ENCODE peak calls at places on chromosome 6, in eight cellular contexts. A is lung, X is mammary epithelial cell, B is stomach, U is cardiac muscle cell, S is suprapubic skin, L is left ventricle myocardium inferior, J is psoas muscle. R is an unnamed sample.

GRCh38 chr6:64258752-64259151 is 623.1 kb downstream of the PHF3 start:
- DNase-seq in B (no peak), X (no peak), J (no peak), S (no peak), U (no peak), L (no peak), A (no peak), R (no peak)

GRCh38 chr6:24313477-24314141 is 44.2 kb downstream of the DCDC2 start:
- DNase-seq in U (peak; percentile 86), B (peak; percentile 40), L (no peak), J (no peak), A (no peak), X (peak; percentile 46), S (no peak), R (no peak)

GRCh38 chr6:119110601-119111548 is 32.4 kb upstream of the FAM184A start:
- DNase-seq in A (peak; percentile 40), U (peak; percentile 74), B (no peak), L (no peak), X (peak; percentile 41), J (no peak), S (no peak), R (no peak)

GRCh38 chr6:167699141-167700036 is 127.3 kb upstream of the AFDN start:
- DNase-seq in J (peak; percentile 72), U (peak; percentile 71), A (peak; percentile 68), L (peak; percentile 79), B (peak; percentile 49), S (peak; percentile 86), X (no peak), R (peak; percentile 41)

GRCh38 chr6:39296745-39297640 is 17.2 kb downstream of the KCNK17 start:
- DNase-seq in U (peak; percentile 25), J (peak; percentile 81), X (no peak), B (no peak), A (peak; percentile 33), L (peak; percentile 57), S (peak; percentile 68), R (no peak)

GRCh38 chr6:2634151-2634964 is 116.4 kb downstream of the MYLK4 start:
- DNase-seq in L (peak; percentile 86), U (peak; percentile 96), A (peak; percentile 84), X (peak; percentile 86), J (peak; percentile 86), B (peak; percentile 84), S (peak; percentile 83), R (peak; percentile 94)

GRCh38 chr6:4902363-4902762 is 101.5 kb downstream of the RPP40 start:
- DNase-seq in A (no peak), L (no peak), X (no peak), J (no peak), B (no peak), S (no peak), U (no peak), R (no peak)

GRCh38 chr6:123715243-123715863 is 78.6 kb upstream of the TRDN start:
- DNase-seq in L (no peak), U (peak; percentile 24), S (no peak), B (no peak), J (no peak), A (no peak), X (peak; percentile 5), R (no peak)

GRCh38 chr6:13217206-13217905 is 111.0 kb downstream of the TBC1D7 start:
- DNase-seq in X (peak; percentile 4), A (no peak), L (no peak), B (no peak), U (peak; percentile 70), S (no peak), J (no peak), R (no peak)

GRCh38 chr6:37134622-37135191 is 35.2 kb upstream of the PIM1 start:
- DNase-seq in S (peak; percentile 75), U (peak; percentile 93), L (no peak), X (peak; percentile 95), B (peak; percentile 67), J (peak; percentile 64), A (peak; percentile 57), R (peak; percentile 63)

GRCh38 chr6:45480697-45481415 is 103.1 kb upstream of the SUPT3H start:
- DNase-seq in L (no peak), B (no peak), X (no peak), U (peak; percentile 82), S (no peak), J (no peak), A (no peak), R (no peak)

GRCh38 chr6:73636048-73636447 is 17.7 kb downstream of the SLC17A5 start:
- DNase-seq in X (no peak), L (no peak), U (peak; percentile 38), B (no peak), A (no peak), S (no peak), J (no peak), R (no peak)

GRCh38 chr6:105855433-105855832 is 230.7 kb upstream of the PRDM1 start:
- DNase-seq in A (no peak), B (no peak), S (no peak), U (no peak), L (no peak), X (no peak), J (no peak), R (no peak)

GRCh38 chr6:155415953-155416352 is 39.7 kb downstream of the NOX3 start:
- DNase-seq in L (no peak), U (no peak), S (no peak), J (no peak), A (no peak), X (no peak), B (no peak), R (no peak)

GRCh38 chr6:15332441-15332840 is 86.6 kb downstream of the JARID2 start:
- DNase-seq in A (no peak), J (no peak), U (no peak), L (no peak), B (no peak), S (no peak), X (no peak), R (no peak)

GRCh38 chr6:154928325-154928922 is 66.7 kb upstream of the TIAM2 start:
- DNase-seq in X (peak; percentile 42), J (no peak), L (no peak), A (peak; percentile 53), S (no peak), U (peak; percentile 81), B (peak; percentile 59), R (peak; percentile 79)

GRCh38 chr6:34459899-34460593 is 5.8 kb upstream of the PACSIN1 start:
- DNase-seq in U (peak; percentile 67), J (no peak), L (no peak), X (peak; percentile 49), B (peak; percentile 58), S (no peak), A (peak; percentile 47), R (no peak)

GRCh38 chr6:156848533-156848932 is 71.4 kb downstream of the ARID1B start:
- DNase-seq in J (peak; percentile 48), U (peak; percentile 64), L (peak; percentile 84), S (no peak), A (no peak), B (no peak), X (no peak), R (no peak)

GRCh38 chr6:46781478-46782378 is 11.5 kb upstream of the MEP1A start:
- DNase-seq in L (no peak), S (no peak), J (no peak), B (peak; percentile 45), U (peak; percentile 76), X (peak; percentile 57), A (peak; percentile 47), R (no peak)

GRCh38 chr6:136762022-136762975 is 30.0 kb downstream of the MAP3K5 start:
- DNase-seq in L (no peak), X (no peak), J (no peak), S (no peak), U (no peak), A (no peak), B (no peak), R (no peak)

GRCh38 chr6:136766274-136766673 is 26.0 kb downstream of the MAP3K5 start:
- DNase-seq in A (no peak), B (no peak), L (no peak), U (no peak), S (no peak), J (no peak), X (no peak), R (no peak)

GRCh38 chr6:136763255-136763654 is 29.0 kb downstream of the MAP3K5 start:
- DNase-seq in A (no peak), U (no peak), J (no peak), B (no peak), S (no peak), X (no peak), L (no peak), R (no peak)

GRCh38 chr6:136763716-136764521 is 28.4 kb downstream of the MAP3K5 start:
- DNase-seq in A (no peak), X (no peak), B (no peak), U (no peak), S (no peak), J (no peak), L (no peak), R (no peak)

DNA sequence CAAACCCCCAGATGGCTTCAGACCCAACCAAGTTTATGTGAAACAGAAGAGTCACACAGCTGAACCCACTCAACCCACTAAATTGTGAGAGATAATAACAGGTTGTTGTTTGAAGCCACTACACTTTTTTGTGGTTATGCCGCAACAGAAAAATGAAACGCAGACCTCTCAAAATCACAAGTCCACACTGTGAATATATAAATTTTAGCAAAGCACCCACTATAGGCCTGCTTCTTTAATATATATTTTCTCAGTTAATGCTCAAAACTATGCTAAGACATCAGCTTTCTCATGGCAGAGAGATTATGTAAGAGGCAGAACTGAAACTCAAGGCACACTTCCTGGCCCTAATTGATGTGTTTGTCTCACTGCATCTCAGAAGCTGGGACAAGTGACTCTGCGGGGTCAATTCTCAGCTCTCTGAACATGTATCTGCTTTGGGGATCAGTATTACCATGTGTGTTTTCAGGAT is 27.7 kb downstream of the MAP3K5 start:
- DNase-seq in L (no peak), J (no peak), A (no peak), U (no peak), B (no peak), X (no peak), S (no peak), R (no peak)
- H3K4me1 ChIP-seq in L (peaks cover 79% of the 10 kb centered on the region), J (peaks cover 28% of the 10 kb centered on the region), A (peaks cover 32% of the 10 kb centered on the region), U (peaks cover 19% of the 10 kb centered on the region), B (peaks cover 83% of the 10 kb centered on the region), X (peaks cover 8% of the 10 kb centered on the region), S (peaks cover 42% of the 10 kb centered on the region), R (peaks cover 61% of the 10 kb centered on the region)

DNA sequence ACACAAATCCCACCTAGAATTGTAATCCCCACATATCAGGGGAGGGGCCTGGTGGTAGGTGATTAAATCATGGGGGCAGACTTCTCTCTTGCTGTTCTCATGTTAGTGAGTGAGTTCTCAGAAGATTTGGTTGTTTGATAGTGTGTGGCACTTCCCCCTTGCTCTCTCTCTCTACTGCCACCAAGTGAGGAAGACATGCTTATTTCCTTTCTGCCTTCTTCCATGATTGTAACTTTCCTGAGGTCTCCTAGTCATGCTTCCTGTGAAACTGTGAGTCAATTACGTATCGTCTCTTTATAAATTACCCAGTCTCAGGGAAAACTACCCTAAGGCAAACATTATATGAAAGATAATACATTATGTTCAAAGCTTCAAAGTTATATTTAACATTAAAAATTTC is 1297.5 kb upstream of the CITED2 start:
- DNase-seq in S (no peak), B (no peak), J (no peak), X (peak; percentile 75), U (no peak), L (no peak), A (no peak), R (no peak)
- TF ChIP-seq CTCF in S (no peak), B (no peak), J (no peak), X (peak; percentile 24), U (no peak), L (no peak), A (no peak), R (no peak)

GRCh38 chr6:138085839-138086222 is 21.4 kb downstream of the PERP start:
- DNase-seq in B (no peak), U (no peak), L (no peak), J (no peak), X (no peak), A (no peak), S (no peak), R (no peak)
- H3K27ac ChIP-seq in B (no peak overlapping the region), U (no peak overlapping the region), L (no peak overlapping the region), J (no peak overlapping the region), X (no peak overlapping the region), A (no peak overlapping the region), S (peak overlapping the region; percentile 87), R (no peak overlapping the region)

GRCh38 chr6:84462697-84463096 is 235.3 kb upstream of the CEP162 start:
- DNase-seq in L (no peak), S (no peak), B (no peak), U (peak; percentile 80), X (no peak), J (no peak), A (no peak), R (no peak)
- H3K4me1 ChIP-seq in L (no peaks in the 10 kb centered on the region), S (no peaks in the 10 kb centered on the region), B (no peaks in the 10 kb centered on the region), U (no peaks in the 10 kb centered on the region), X (no peaks in the 10 kb centered on the region), J (no peaks in the 10 kb centered on the region), A (no peaks in the 10 kb centered on the region), R (no peaks in the 10 kb centered on the region)

R was measured in ascending aorta.